ENCODE peak calls at places on chromosomes 5 and 9, in six cellular contexts. One of them, this sample, is unnamed.

GRCh38 chr5:53126514-53126913 is 17.0 kb upstream of the MOCS2 start:
- DNase-seq in HEK293T: no peak
- DNase-seq in osteocyte: no peak
- DNase-seq in stimulated activated naive CD4-positive, alpha-beta T cell: no peak
- DNase-seq in amygdala: no peak
- DNase-seq in T47D: no peak
- DNase-seq in this sample: no peak

GRCh38 chr5:154273028-154273617 is 82.6 kb downstream of the GALNT10 start:
- DNase-seq in HEK293T: no peak
- DNase-seq in osteocyte: no peak
- DNase-seq in stimulated activated naive CD4-positive, alpha-beta T cell: no peak
- DNase-seq in amygdala: no peak
- DNase-seq in T47D: peak
- DNase-seq in this sample: no peak

GRCh38 chr9:136545065-136545965 is 533 bp downstream of the NOTCH1 start:
- DNase-seq in HEK293T: no peak
- DNase-seq in osteocyte: no peak
- DNase-seq in stimulated activated naive CD4-positive, alpha-beta T cell: peak
- DNase-seq in amygdala: no peak
- DNase-seq in T47D: no peak
- DNase-seq in this sample: no peak

GRCh38 chr9:29740518-29740917 is 2167.2 kb upstream of the C9orf72 start:
- DNase-seq in HEK293T: no peak
- DNase-seq in osteocyte: no peak
- DNase-seq in stimulated activated naive CD4-positive, alpha-beta T cell: no peak
- DNase-seq in amygdala: no peak
- DNase-seq in T47D: no peak
- DNase-seq in this sample: no peak

GRCh38 chr9:14433293-14433818 is 119.4 kb upstream of the NFIB start:
- DNase-seq in HEK293T: no peak
- DNase-seq in osteocyte: no peak
- DNase-seq in stimulated activated naive CD4-positive, alpha-beta T cell: no peak
- DNase-seq in amygdala: no peak
- DNase-seq in T47D: no peak
- DNase-seq in this sample: no peak

GRCh38 chr5:94613583-94613982 is 4.8 kb downstream of the KIAA0825 start:
- DNase-seq in HEK293T: peak
- DNase-seq in osteocyte: no peak
- DNase-seq in stimulated activated naive CD4-positive, alpha-beta T cell: no peak
- DNase-seq in amygdala: no peak
- DNase-seq in T47D: peak
- DNase-seq in this sample: no peak

GRCh38 chr9:24245988-24246387 is 299.7 kb downstream of the IZUMO3 start:
- DNase-seq in HEK293T: peak
- DNase-seq in osteocyte: no peak
- DNase-seq in stimulated activated naive CD4-positive, alpha-beta T cell: no peak
- DNase-seq in amygdala: no peak
- DNase-seq in T47D: peak
- DNase-seq in this sample: peak

GRCh38 chr5:28328691-28329090 is 1290.3 kb upstream of the CDH9 start:
- DNase-seq in HEK293T: no peak
- DNase-seq in osteocyte: no peak
- DNase-seq in stimulated activated naive CD4-positive, alpha-beta T cell: no peak
- DNase-seq in amygdala: no peak
- DNase-seq in T47D: no peak
- DNase-seq in this sample: no peak

GRCh38 chr9:35733109-35733541 is 659 bp downstream of the CREB3 start:
- DNase-seq in HEK293T: peak
- DNase-seq in osteocyte: no peak
- DNase-seq in stimulated activated naive CD4-positive, alpha-beta T cell: peak
- DNase-seq in amygdala: no peak
- DNase-seq in T47D: peak
- DNase-seq in this sample: no peak

GRCh38 chr5:115961413-115962238 is 649 bp upstream of the LVRN start:
- DNase-seq in HEK293T: no peak
- DNase-seq in osteocyte: no peak
- DNase-seq in stimulated activated naive CD4-positive, alpha-beta T cell: no peak
- DNase-seq in amygdala: no peak
- DNase-seq in T47D: no peak
- DNase-seq in this sample: no peak

GRCh38 chr9:38311382-38312270 is 80.9 kb upstream of the ALDH1B1 start:
- DNase-seq in HEK293T: no peak
- DNase-seq in osteocyte: peak
- DNase-seq in stimulated activated naive CD4-positive, alpha-beta T cell: no peak
- DNase-seq in amygdala: no peak
- DNase-seq in T47D: no peak
- DNase-seq in this sample: no peak

GRCh38 chr5:147636585-147636984 is 126.7 kb upstream of the DPYSL3 start:
- DNase-seq in HEK293T: no peak
- DNase-seq in osteocyte: no peak
- DNase-seq in stimulated activated naive CD4-positive, alpha-beta T cell: no peak
- DNase-seq in amygdala: no peak
- DNase-seq in T47D: no peak
- DNase-seq in this sample: no peak

GRCh38 chr5:127820910-127821553 is 117.8 kb downstream of the CCDC192 start:
- DNase-seq in HEK293T: no peak
- DNase-seq in osteocyte: no peak
- DNase-seq in stimulated activated naive CD4-positive, alpha-beta T cell: no peak
- DNase-seq in amygdala: no peak
- DNase-seq in T47D: no peak
- DNase-seq in this sample: no peak

GRCh38 chr9:115276621-115277020 is 158.7 kb upstream of the TNC start:
- DNase-seq in HEK293T: no peak
- DNase-seq in osteocyte: no peak
- DNase-seq in stimulated activated naive CD4-positive, alpha-beta T cell: no peak
- DNase-seq in amygdala: no peak
- DNase-seq in T47D: no peak
- DNase-seq in this sample: no peak

GRCh38 chr5:56429110-56429561 is 196.0 kb upstream of the ANKRD55 start:
- DNase-seq in HEK293T: no peak
- DNase-seq in osteocyte: no peak
- DNase-seq in stimulated activated naive CD4-positive, alpha-beta T cell: no peak
- DNase-seq in amygdala: no peak
- DNase-seq in T47D: peak
- DNase-seq in this sample: no peak

GRCh38 chr9:123686131-123686848 is 243.6 kb downstream of the DENND1A start:
- DNase-seq in HEK293T: no peak
- DNase-seq in osteocyte: no peak
- DNase-seq in stimulated activated naive CD4-positive, alpha-beta T cell: no peak
- DNase-seq in amygdala: no peak
- DNase-seq in T47D: peak
- DNase-seq in this sample: no peak

GRCh38 chr5:151098185-151098813 is 17.5 kb upstream of the TNIP1 start:
- DNase-seq in HEK293T: no peak
- DNase-seq in osteocyte: no peak
- DNase-seq in stimulated activated naive CD4-positive, alpha-beta T cell: no peak
- DNase-seq in amygdala: no peak
- DNase-seq in T47D: no peak
- DNase-seq in this sample: no peak

GRCh38 chr5:61486476-61486875 is 154.4 kb downstream of the ZSWIM6 start:
- DNase-seq in HEK293T: no peak
- DNase-seq in osteocyte: no peak
- DNase-seq in stimulated activated naive CD4-positive, alpha-beta T cell: no peak
- DNase-seq in amygdala: no peak
- DNase-seq in T47D: no peak
- DNase-seq in this sample: no peak

GRCh38 chr9:94760646-94761045 is 34.1 kb downstream of the AOPEP start:
- DNase-seq in HEK293T: no peak
- DNase-seq in osteocyte: no peak
- DNase-seq in stimulated activated naive CD4-positive, alpha-beta T cell: no peak
- DNase-seq in amygdala: no peak
- DNase-seq in T47D: no peak
- DNase-seq in this sample: peak

GRCh38 chr9:126702501-126703329 is 89.0 kb downstream of the LMX1B start:
- DNase-seq in HEK293T: peak
- DNase-seq in osteocyte: peak
- DNase-seq in stimulated activated naive CD4-positive, alpha-beta T cell: no peak
- DNase-seq in amygdala: no peak
- DNase-seq in T47D: peak
- DNase-seq in this sample: peak

GRCh38 chr5:14364096-14364495 is 217.5 kb upstream of the OTULINL start:
- DNase-seq in HEK293T: no peak
- DNase-seq in osteocyte: no peak
- DNase-seq in stimulated activated naive CD4-positive, alpha-beta T cell: peak
- DNase-seq in amygdala: no peak
- DNase-seq in T47D: peak
- DNase-seq in this sample: no peak

GRCh38 chr9:7811679-7812078 is 12.1 kb upstream of the DMAC1 start:
- DNase-seq in HEK293T: no peak
- DNase-seq in osteocyte: no peak
- DNase-seq in stimulated activated naive CD4-positive, alpha-beta T cell: no peak
- DNase-seq in amygdala: no peak
- DNase-seq in T47D: no peak
- DNase-seq in this sample: no peak

GRCh38 chr5:581266-581665 is 30.9 kb upstream of the CEP72 start:
- DNase-seq in HEK293T: no peak
- DNase-seq in osteocyte: peak
- DNase-seq in stimulated activated naive CD4-positive, alpha-beta T cell: no peak
- DNase-seq in amygdala: no peak
- DNase-seq in T47D: no peak
- DNase-seq in this sample: no peak

GRCh38 chr5:114184006-114184405 is 177.9 kb upstream of the KCNN2 start:
- DNase-seq in HEK293T: no peak
- DNase-seq in osteocyte: no peak
- DNase-seq in stimulated activated naive CD4-positive, alpha-beta T cell: no peak
- DNase-seq in amygdala: no peak
- DNase-seq in T47D: no peak
- DNase-seq in this sample: no peak